ENCODE peak calls at places on chromosome 4, in five cellular contexts. T, J, Y, Z and X are unnamed samples.

GRCh38 chr4:136823020-136823419 is 709.3 kb downstream of the PCDH18 start:
- DNase-seq in T (no peak), J (no peak), Y (no peak), Z (no peak), X (no peak)

GRCh38 chr4:94414907-94415306 is 36.8 kb upstream of the PDLIM5 start:
- DNase-seq in T (no peak), J (no peak), Y (no peak), Z (no peak), X (no peak)

GRCh38 chr4:86720508-86721068 is 126.5 kb downstream of the PTPN13 start:
- DNase-seq in T (no peak), J (no peak), Y (no peak), Z (no peak), X (no peak)

GRCh38 chr4:22850055-22850454 is 157.3 kb downstream of the GBA3 start:
- DNase-seq in T (no peak), J (no peak), Y (no peak), Z (no peak), X (no peak)

GRCh38 chr4:84224522-84224921 is 274.6 kb downstream of the NKX6-1 start:
- DNase-seq in T (no peak), J (no peak), Y (no peak), Z (no peak), X (no peak)

GRCh38 chr4:38993683-38994082 is 38.5 kb downstream of the TMEM156 start:
- DNase-seq in T (no peak), J (no peak), Y (no peak), Z (no peak), X (no peak)

GRCh38 chr4:118888666-118889312 is at the start of gene SYNPO2:
- DNase-seq in T (peak), J (peak), Y (peak), Z (peak), X (peak)

GRCh38 chr4:144449623-144450022 is 196.3 kb upstream of the HHIP start:
- DNase-seq in T (no peak), J (peak), Y (no peak), Z (no peak), X (no peak)

GRCh38 chr4:56234098-56234497 is 153.2 kb downstream of the AASDH start:
- DNase-seq in T (no peak), J (no peak), Y (no peak), Z (no peak), X (no peak)

GRCh38 chr4:114273246-114273645 is 293.8 kb upstream of the ARSJ start:
- DNase-seq in T (no peak), J (no peak), Y (no peak), Z (no peak), X (no peak)

GRCh38 chr4:57190651-57191481 is 80.7 kb upstream of the IGFBP7 start:
- DNase-seq in T (peak), J (peak), Y (peak), Z (peak), X (peak)

GRCh38 chr4:107203733-107204132 is 167.6 kb upstream of the DKK2 start:
- DNase-seq in T (no peak), J (no peak), Y (no peak), Z (no peak), X (no peak)

GRCh38 chr4:81652069-81652478 is 180.4 kb upstream of the RASGEF1B start:
- DNase-seq in T (no peak), J (no peak), Y (no peak), Z (no peak), X (no peak)

GRCh38 chr4:57490520-57490919 is 380.3 kb upstream of the IGFBP7 start:
- DNase-seq in T (no peak), J (no peak), Y (no peak), Z (no peak), X (no peak)

GRCh38 chr4:11079171-11079570 is 349.5 kb downstream of the HS3ST1 start:
- DNase-seq in T (no peak), J (no peak), Y (no peak), Z (no peak), X (no peak)

GRCh38 chr4:128803783-128804182 is 5.7 kb upstream of the JADE1 start:
- DNase-seq in T (no peak), J (no peak), Y (no peak), Z (no peak), X (no peak)

DNA sequence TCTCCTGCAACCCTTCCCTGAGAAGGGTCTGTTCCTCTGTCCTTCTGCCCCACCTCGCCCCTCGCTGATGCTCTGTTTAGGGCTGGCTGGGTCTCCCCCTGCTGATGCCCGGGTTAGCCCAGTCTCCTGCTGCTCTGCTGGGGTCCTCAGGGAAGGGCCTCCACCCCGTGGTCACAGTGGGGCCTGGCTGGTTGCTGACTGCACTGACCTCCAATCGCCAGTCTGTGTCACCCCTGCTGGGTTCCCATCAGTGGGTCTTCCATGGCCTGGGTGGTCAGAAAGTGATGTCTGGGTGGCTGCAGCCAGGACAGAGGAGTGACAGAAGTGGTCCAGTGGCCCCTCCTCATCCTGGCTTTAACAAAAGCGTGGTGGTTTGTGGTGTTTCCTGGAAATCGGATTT is 44.7 kb downstream of the EVC start:
- DNase-seq in T (no peak), J (no peak), Y (no peak), Z (no peak), X (no peak)
- H3K4ac ChIP-seq in T (no peak), J (no peak), Y (no peak), Z (no peak), X (no peak)

DNA sequence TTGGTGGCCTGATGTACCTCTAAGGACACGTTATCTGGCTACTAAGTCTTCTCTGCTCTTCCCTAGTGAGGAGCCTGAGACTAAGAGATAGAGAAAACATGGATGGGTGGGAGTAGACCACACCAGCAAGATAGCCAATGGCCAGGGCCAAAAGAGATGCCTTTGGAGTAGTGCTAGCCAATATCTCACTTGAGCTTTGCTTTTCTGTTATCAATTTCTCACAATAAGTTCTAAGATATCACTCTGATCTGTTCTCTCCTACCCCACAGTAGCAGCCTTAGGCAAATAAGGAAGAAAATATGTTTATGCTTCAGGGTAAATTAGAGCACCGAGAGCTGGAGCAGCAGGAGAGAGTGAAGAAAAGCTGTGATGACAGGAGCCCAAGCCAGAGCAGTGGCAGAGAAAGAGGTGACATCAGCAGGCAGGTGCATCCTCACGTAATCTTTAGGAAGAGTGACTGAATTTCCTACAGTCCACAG is 343.9 kb upstream of the NOCT start:
- DNase-seq in T (peak), J (no peak), Y (no peak), Z (no peak), X (no peak)
- H4K91ac ChIP-seq in T (no peak), J (no peak), Y (no peak), Z (no peak), X (no peak)

GRCh38 chr4:106038908-106039307 is 143.6 kb downstream of the NPNT start:
- DNase-seq in T (no peak), J (no peak), Y (no peak), Z (no peak), X (no peak)
- H2BK12ac ChIP-seq in T (no peak), J (no peak), Y (no peak), Z (no peak), X (no peak)

GRCh38 chr4:163335384-163335783 is 3.0 kb upstream of the NPY1R start:
- DNase-seq in T (no peak), J (no peak), Y (no peak), Z (no peak), X (no peak)
- H3K4ac ChIP-seq in T (no peak), J (no peak), Y (no peak), Z (no peak), X (no peak)

GRCh38 chr4:71230258-71230594 is 108.6 kb upstream of the SLC4A4 start:
- DNase-seq in T (no peak), J (peak), Y (no peak), Z (no peak), X (no peak)

GRCh38 chr4:71230613-71231012 is 108.2 kb upstream of the SLC4A4 start:
- DNase-seq in T (no peak), J (no peak), Y (no peak), Z (no peak), X (no peak)

GRCh38 chr4:71232846-71233245 is 106.0 kb upstream of the SLC4A4 start:
- DNase-seq in T (no peak), J (no peak), Y (no peak), Z (no peak), X (no peak)

GRCh38 chr4:71231073-71231752 is 107.6 kb upstream of the SLC4A4 start:
- DNase-seq in T (no peak), J (no peak), Y (no peak), Z (no peak), X (no peak)

DNA sequence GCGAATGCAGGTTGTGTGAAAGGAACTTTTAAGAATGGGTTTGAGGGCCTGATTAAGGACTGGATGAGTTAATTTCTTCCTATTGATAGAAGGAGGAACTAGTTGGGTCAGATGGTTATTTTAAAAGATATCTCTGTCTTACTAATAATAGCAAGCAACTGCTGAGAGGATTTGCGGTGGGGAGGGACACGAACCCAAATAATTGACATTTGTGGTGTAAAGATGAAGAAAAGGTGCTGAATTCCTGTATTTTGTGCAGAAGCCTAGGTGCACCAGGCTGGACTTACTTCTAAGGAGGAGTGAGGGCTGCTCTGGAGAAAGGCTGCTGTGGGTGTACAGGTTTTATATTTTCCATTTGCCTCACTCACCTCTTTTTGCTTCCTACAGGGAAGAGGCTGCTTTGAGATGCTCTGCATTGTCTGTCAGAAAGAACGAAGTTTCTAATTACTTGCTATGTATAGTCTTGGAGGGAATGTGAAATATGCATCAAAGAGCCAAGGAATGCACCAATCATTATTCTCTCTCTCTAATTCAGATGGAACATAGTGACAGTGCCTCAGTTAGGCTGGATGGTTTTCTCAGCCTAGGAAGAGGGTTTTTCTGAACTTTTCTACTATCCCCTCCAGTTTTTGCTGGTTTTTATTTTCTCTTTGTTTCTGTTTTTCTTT is 106.9 kb upstream of the SLC4A4 start:
- DNase-seq in T (no peak), J (no peak), Y (no peak), Z (no peak), X (no peak)
- H4K91ac ChIP-seq in T (no peak), J (no peak), Y (no peak), Z (no peak), X (no peak)

DNA sequence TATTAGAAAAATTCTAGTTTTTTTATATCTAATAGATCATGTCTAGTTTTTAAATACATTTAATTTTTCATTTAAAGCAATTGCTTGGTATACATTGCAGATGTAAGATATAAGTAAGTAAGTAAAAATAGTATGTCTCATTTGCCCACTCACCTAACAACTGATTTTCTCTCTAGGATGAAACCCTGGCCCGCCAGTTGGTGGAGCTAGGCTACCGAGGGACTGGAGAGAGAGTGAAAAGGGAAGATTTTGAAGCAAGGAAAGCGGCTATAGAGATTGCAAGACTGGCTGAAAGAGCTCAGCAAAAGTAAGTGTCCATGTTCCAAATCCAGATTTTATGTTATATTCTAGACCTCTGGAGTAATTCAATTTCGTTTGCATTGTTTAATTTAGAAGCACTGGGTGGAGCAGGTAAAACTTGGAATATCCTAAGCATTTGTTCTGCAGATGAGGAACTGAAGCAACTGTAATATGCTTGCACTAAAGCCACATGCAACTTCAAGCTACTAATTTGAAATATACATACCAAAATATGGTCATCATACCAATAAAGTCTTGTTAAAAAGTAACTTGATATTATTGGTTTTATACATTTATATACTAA is 27.1 kb downstream of the CFAP299 start:
- DNase-seq in T (peak), J (peak), Y (peak), Z (no peak), X (peak)
- H2BK12ac ChIP-seq in T (no peak), J (no peak), Y (no peak), Z (no peak), X (no peak)

DNA sequence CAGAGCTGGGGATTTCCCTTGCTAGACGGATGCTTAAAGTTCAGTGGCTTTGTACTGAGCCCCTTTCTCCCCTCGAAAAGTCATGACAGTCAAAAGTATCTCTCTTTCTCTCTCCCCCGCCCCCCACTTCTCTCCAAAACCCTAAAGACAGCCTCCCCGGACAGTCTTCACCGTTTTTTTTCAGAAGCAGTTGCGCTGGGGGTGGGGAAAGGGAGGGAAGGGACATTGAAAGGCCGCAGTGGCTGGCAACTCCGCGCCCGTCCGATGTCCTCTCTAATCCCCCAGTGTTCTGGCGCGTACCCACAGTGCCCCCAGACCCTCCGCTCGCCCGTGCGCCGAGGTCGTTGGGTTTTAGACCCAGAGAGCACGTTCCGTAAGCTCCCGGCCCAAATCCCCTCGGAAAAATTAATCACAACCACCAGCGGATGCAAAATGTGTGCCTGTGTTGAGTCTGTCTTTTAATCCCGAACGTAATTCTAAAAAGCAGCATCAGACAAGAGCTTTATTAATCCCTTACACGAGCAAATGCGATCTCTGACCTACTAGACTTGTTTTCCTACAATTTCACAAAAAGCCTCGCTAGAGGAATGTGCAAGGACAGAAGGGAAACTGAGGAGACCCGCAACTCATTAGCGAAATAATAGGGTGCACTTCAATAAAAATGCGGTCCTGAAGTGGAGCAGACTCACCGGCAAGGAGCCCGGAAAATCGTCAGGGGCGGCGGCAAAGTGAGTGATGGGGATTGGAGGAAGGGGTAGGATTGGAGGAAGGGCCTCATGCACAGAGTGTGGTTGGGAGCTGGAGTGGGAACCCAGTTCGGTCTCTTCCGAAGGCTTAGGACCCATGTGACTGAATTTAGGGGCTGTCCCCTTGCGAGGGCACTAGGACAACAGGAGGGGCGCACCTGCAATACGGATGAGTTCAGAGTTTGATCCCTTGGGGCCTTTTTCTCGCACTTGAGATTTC is 12.2 kb upstream of the PRDM8 start:
- DNase-seq in T (no peak), J (peak), Y (peak), Z (no peak), X (no peak)
- H3K4ac ChIP-seq in T (no peak), J (peak), Y (no peak), Z (no peak), X (no peak)

DNA sequence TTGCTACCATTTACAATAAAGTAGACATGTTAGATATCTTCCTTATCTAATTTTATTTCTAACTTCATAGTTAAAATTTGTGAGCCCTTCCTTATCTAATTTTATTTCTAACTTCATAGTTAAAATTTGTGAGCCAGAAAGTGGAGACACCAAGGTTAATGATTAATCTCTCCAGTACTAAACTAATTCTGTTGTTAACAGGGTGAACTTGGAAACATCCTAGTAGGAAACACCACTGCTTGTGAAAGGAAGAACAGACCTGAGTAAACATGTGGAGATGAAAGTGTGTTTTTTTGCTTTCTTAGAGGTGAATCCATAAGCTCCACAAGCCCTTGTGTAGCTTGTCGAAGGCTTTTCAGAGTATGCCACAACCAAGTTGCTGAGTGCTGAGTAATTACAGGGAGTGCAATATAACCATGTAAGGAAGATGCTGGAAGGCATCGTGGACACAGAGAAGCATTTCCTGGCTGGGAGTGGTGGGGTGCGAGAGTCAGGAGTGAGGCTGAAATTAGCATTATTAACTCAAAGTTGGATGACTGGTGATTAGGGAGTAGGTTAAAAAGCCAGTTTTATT is 118.6 kb upstream of the NEIL3 start:
- DNase-seq in T (no peak), J (peak), Y (no peak), Z (no peak), X (no peak)
- H4K91ac ChIP-seq in T (no peak), J (peak), Y (no peak), Z (no peak), X (no peak)

DNA sequence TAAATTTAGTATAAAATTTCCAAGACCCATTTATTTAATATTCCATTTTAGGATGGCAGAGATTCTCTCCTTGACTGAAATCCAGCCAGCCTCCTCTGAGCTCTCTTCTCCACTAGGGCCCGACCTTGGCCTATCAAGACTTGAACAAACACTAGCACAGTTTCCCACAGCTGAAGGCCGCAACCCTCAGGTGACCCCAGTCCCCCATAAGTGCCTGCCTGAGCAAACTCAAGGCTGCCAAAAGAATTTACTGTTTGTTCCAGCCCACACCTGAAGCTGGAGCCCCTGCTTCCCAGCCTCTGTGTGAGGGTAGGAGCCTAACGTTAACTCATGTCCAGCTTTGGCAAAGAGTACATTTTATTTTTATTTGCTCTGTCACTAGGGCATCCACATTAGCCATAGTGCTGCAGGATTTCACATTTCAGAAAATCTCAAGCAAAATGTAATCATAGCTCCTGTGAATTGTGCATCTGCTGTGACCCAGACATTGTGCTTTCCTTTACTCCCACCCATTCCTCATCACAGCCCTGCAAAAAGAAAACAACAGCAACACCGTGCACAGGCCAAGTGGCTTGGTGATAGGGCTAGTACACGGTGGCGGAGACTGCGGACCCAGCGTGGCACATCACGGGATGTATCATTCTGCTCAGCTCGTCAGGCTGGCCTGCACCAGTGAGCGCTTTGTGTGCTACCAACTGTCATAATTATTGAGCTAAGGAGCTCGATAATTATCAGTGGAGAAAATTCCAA is 628.9 kb upstream of the ZFP42 start:
- DNase-seq in T (no peak), J (no peak), Y (no peak), Z (no peak), X (no peak)
- H2BK12ac ChIP-seq in T (no peak), J (no peak), Y (no peak), Z (no peak), X (no peak)